ENCODE peak calls at places on chromosomes 2 and 18, in eight cellular contexts. E is lower lobe of right lung, X is Peyer's patch, C is endothelial cell of umbilical vein, Y is astrocyte, W is left ventricle myocardium inferior, Z is PC-3, B is hepatocyte. M is an unnamed sample.

GRCh38 chr18:58405107-58405898 is 223.6 kb downstream of the ALPK2 start:
- DNase-seq in E (no peak), X (no peak), C (no peak), Y (no peak), W (no peak), Z (no peak), B (no peak), M (no peak)

GRCh38 chr18:6920099-6920955 is 190.8 kb downstream of the ARHGAP28 start:
- DNase-seq in E (no peak), X (peak; percentile 87), C (peak; percentile 64), Y (peak; percentile 39), W (no peak), Z (peak; percentile 89), B (peak; percentile 72), M (peak; percentile 27)

GRCh38 chr2:120253021-120253882 is 600 bp downstream of the RALB start:
- DNase-seq in E (peak; percentile 94), X (peak; percentile 88), C (peak; percentile 66), Y (peak; percentile 65), W (peak; percentile 88), Z (peak; percentile 82), B (peak; percentile 89), M (peak; percentile 59)

GRCh38 chr2:86480105-86480504 is 38.9 kb downstream of the KDM3A start:
- DNase-seq in E (peak; percentile 46), X (no peak), C (peak; percentile 72), Y (no peak), W (peak; percentile 46), Z (no peak), B (no peak), M (no peak)

GRCh38 chr2:124027182-124027581 is 2.1 kb downstream of the CNTNAP5 start:
- DNase-seq in E (no peak), X (no peak), C (peak; percentile 9), Y (peak; percentile 15), W (no peak), Z (peak; percentile 75), B (peak; percentile 82), M (no peak)

GRCh38 chr2:220466251-220466691 is 838.8 kb downstream of the SLC4A3 start:
- DNase-seq in E (no peak), X (no peak), C (no peak), Y (peak; percentile 90), W (no peak), Z (no peak), B (no peak), M (no peak)

GRCh38 chr2:169734172-169734847 is 678 bp downstream of the KLHL23 start:
- DNase-seq in E (no peak), X (no peak), C (peak; percentile 36), Y (no peak), W (no peak), Z (peak; percentile 24), B (peak; percentile 62), M (no peak)

GRCh38 chr18:69387181-69387580 is 13.5 kb upstream of the DOK6 start:
- DNase-seq in E (no peak), X (no peak), C (no peak), Y (no peak), W (no peak), Z (no peak), B (no peak), M (no peak)

GRCh38 chr2:2647156-2647555 is 316.1 kb upstream of the MYT1L start:
- DNase-seq in E (no peak), X (no peak), C (no peak), Y (peak; percentile 16), W (no peak), Z (peak; percentile 61), B (no peak), M (no peak)

GRCh38 chr2:27202829-27203228 is 9.0 kb upstream of the ATRAID start:
- DNase-seq in E (no peak), X (no peak), C (no peak), Y (peak; percentile 44), W (no peak), Z (no peak), B (no peak), M (no peak)

GRCh38 chr2:236547725-236548124 is 21.9 kb upstream of the ACKR3 start:
- DNase-seq in E (no peak), X (no peak), C (no peak), Y (no peak), W (no peak), Z (no peak), B (no peak), M (no peak)

GRCh38 chr2:217316743-217317142 is 456.9 kb upstream of the TNP1 start:
- DNase-seq in E (no peak), X (no peak), C (peak; percentile 11), Y (peak; percentile 80), W (no peak), Z (peak; percentile 34), B (no peak), M (no peak)

DNA sequence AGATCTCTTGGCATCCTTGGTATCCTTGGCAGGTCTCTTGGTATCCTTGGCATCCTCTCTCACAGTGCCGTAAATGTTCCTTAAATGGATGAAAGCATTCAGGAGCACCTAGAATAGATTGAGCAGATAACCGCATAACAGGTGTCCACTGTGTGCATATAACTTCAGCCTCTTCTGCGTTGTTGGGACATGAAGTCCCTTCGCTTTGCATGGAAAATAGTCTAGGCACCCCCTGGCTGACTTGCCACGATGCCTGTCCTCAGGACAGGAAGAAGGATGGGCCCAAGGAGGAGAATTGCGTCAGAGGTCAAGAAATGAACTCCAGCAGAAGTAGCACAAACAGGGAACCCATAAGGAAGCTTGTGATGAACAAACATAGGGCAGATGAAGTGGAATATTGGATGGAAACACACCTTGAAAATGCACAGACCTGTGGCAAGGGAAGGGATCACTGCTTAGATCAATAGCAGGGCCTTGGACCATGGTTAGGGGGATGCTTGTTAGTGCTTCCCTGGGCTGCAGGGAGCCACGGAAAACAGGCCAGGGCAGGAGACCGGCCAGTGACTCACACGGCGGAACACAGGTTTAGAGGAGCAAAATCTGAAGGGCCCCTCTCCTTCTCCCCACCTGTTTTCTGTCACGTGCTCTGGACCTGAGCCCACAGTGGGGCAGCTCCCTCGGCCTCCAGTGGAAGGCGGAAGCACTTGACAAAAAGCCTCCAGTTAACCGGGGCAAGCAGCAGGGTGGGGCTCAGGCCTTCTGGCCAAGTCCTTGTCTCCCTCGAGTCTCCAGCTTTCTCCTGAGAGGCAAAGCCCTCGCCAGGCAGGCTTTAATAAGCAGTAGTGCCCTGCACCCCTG is 99.2 kb upstream of the ASAP2 start:
- DNase-seq in E (peak; percentile 81), X (no peak), C (no peak), Y (peak; percentile 6), W (no peak), Z (no peak), B (no peak), M (no peak)
- H3K27ac ChIP-seq in E (peak overlapping the region; percentile 71), X (no peak overlapping the region), C (no peak overlapping the region), Y (no peak overlapping the region), W (no peak overlapping the region), Z (no peak overlapping the region), B (no peak overlapping the region), M (peak overlapping the region; percentile 31)

DNA sequence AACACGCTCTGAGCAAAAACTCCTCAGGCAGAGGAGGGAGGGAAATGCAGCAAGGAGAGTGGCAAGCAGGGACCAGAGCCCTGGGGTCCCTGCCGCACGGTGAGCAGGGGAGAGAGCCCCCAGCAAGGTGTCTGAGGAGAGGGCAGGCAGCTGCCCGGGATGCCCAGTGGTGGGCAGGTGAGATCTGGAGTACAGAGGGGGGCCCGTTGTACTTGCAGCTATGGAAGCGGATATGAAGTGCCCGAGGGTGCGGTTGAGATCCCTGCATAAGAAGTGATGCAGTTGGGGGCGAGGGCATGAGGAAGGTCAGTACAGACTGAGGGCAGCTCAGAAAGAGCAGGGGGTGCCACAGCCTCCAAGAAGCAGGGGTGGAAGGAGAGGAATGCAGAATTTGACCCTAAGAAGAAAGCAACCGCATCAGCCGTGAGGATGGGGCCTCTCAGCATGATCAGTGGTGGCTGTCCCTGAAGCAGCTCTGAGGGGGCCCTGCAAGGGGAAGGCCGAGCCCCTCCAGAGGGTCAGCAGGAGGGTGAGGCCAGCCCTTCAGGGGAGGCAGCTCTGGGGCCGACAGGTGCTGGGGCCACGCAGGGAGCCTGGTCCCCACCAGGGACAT is 29.4 kb downstream of the MTERF4 start:
- DNase-seq in E (no peak), X (no peak), C (no peak), Y (no peak), W (no peak), Z (no peak), B (no peak), M (no peak)
- H3K27me3 ChIP-seq in E (no peaks in the 10 kb centered on the region), X (no peaks in the 10 kb centered on the region), C (no peaks in the 10 kb centered on the region), Y (no peaks in the 10 kb centered on the region), W (no peaks in the 10 kb centered on the region), Z (no peaks in the 10 kb centered on the region), B (no peaks in the 10 kb centered on the region), M (no peaks in the 10 kb centered on the region)

GRCh38 chr2:9288681-9289338 is 82.2 kb downstream of the ASAP2 start:
- DNase-seq in E (no peak), X (no peak), C (no peak), Y (peak; percentile 64), W (no peak), Z (peak; percentile 22), B (no peak), M (no peak)
- H3K27ac ChIP-seq in E (no peak overlapping the region), X (no peak overlapping the region), C (peak overlapping the region; percentile 72), Y (peak overlapping the region; percentile 93), W (no peak overlapping the region), Z (peak overlapping the region; percentile 98), B (peak overlapping the region; percentile 47), M (peak overlapping the region; percentile 94)

DNA sequence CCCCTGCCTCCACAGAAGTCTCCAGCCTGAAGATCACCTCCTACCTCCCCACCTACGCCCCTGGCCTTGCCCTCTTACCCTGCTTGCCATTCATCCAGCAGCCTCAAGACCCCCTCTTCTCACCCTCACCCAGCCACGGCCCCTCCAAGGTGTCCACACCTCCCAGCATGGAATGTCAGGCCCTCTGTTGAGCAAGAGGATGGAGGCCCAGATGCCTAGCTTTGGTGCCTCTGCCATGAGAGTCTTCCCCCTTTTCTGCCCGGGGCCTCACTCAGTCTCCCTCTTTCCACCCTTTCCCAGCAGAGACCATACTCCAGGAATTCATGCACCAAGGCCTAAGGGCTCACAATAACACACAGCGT is 206.3 kb downstream of the ZBTB7C start:
- DNase-seq in E (no peak), X (no peak), C (no peak), Y (no peak), W (no peak), Z (no peak), B (no peak), M (no peak)
- H3K27me3 ChIP-seq in E (no peaks in the 10 kb centered on the region), X (no peaks in the 10 kb centered on the region), C (no peaks in the 10 kb centered on the region), Y (peaks cover 9% of the 10 kb centered on the region), W (no peaks in the 10 kb centered on the region), Z (no peaks in the 10 kb centered on the region), B (no peaks in the 10 kb centered on the region), M (peaks cover 7% of the 10 kb centered on the region)

DNA sequence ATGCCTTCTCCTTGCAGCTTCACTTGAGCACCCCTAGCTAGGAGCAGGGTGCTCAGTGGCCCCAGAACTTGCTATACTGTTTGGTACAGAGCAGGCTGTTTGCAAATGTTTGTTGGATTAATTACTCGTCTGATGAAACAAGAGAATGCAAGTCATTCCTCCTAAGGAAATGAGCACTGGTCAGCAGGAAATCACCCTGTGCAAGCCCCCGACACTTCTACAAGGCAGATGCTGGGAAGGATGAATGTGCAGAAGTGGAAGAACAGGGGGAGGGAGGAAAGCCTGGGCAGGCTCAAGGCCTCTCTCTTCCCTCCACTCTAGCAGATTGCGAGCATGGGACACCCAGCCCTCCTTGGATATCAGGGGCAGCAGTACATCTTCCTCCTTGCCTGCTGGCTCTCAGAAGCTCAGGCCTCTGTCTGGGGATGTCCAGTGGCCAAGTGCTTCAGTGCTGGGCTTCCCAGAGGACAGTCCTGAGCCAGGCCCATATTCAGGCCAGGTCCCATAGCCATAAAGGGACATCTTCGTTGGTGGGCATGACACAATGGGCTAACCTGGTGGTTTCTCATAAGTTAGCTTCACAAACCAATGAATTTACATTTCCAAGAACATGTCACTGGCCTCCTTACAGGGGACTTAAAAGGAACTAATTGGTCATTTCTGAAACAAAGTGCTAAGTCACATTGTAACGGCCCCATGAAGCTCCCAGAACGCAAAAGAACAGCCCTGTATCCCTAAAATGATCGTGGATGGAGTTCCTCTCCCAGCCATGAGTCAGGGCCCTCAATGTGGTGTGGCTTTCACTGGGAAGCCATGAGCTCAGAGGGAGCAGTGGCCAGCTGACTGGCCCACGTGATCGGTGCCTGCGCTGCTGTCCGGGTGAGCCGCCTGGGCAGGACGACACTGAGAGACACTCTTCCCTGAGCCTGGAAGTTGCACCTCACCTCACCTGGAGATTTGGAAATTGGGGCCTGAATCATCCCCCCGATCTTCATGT is 163.9 kb upstream of the APCDD1 start:
- DNase-seq in E (no peak), X (no peak), C (peak; percentile 84), Y (no peak), W (no peak), Z (no peak), B (no peak), M (no peak)
- H3K27ac ChIP-seq in E (peak overlapping the region; percentile 53), X (no peak overlapping the region), C (peak overlapping the region; percentile 82), Y (no peak overlapping the region), W (no peak overlapping the region), Z (no peak overlapping the region), B (peak overlapping the region; percentile 34), M (no peak overlapping the region)